ENCODE peak calls at places on chromosome 1, in seven cellular contexts. A is foreskin keratinocyte, Z is SK-N-SH treated with all-trans-retinoic acid at 6 μM for 48 hours, W is Right ventricle myocardium superior, Q is RWPE2, K is PC-3, S is IMR-90. C is an unnamed sample.
A peak's percentile ranks its signal among the peaks of the same experiment; 100 is the strongest.

GRCh38 chr1:96568639-96569038 is 152.9 kb upstream of the PTBP2 start:
- ATAC-seq in K (no peak), A (no peak), W (no peak), S (no peak), Z (no peak), Q (no peak), C (no peak)

GRCh38 chr1:39508857-39509305 is 17.4 kb downstream of the BMP8A start:
- ATAC-seq in K (peak; percentile 23), Z (no peak), S (no peak), A (no peak), Q (peak; percentile 16), W (no peak), C (no peak)

GRCh38 chr1:96525657-96526613 is 195.6 kb upstream of the PTBP2 start:
- ATAC-seq in W (no peak), Q (no peak), K (no peak), S (no peak), A (no peak), Z (no peak), C (no peak)

GRCh38 chr1:167762061-167762746 is 40.4 kb downstream of the MPZL1 start:
- ATAC-seq in W (no peak), S (no peak), K (no peak), Q (no peak), A (no peak), Z (no peak), C (no peak)

GRCh38 chr1:10578070-10578469 is 103.3 kb downstream of the PEX14 start:
- ATAC-seq in Q (no peak), K (no peak), W (no peak), Z (no peak), A (no peak), S (no peak), C (no peak)

GRCh38 chr1:229285424-229285823 is 14.5 kb downstream of the RAB4A start:
- ATAC-seq in K (no peak), Z (no peak), W (no peak), Q (no peak), A (no peak), S (no peak), C (peak; percentile 68)

GRCh38 chr1:92538048-92538412 is 51.3 kb upstream of the GFI1 start:
- ATAC-seq in W (no peak), K (no peak), Q (no peak), A (no peak), S (peak; percentile 37), Z (peak; percentile 57), C (no peak)

GRCh38 chr1:208448425-208448824 is 204.2 kb upstream of the PLXNA2 start:
- ATAC-seq in Q (no peak), K (no peak), A (no peak), W (no peak), S (no peak), Z (no peak), C (no peak)

GRCh38 chr1:226069818-226070489 is 7.4 kb downstream of the H3-3A start:
- ATAC-seq in S (no peak), Z (no peak), Q (no peak), K (no peak), W (no peak), A (no peak), C (no peak)

GRCh38 chr1:232428781-232429530 is 201.0 kb downstream of the SIPA1L2 start:
- ATAC-seq in W (peak; percentile 66), S (peak; percentile 96), A (no peak), Z (peak; percentile 82), K (peak; percentile 58), Q (no peak), C (no peak)

GRCh38 chr1:220040028-220040596 is 6.2 kb downstream of the EPRS1 start:
- ATAC-seq in K (peak; percentile 76), Z (no peak), S (no peak), Q (no peak), A (no peak), W (no peak), C (no peak)

GRCh38 chr1:156439036-156439435 is 61.5 kb downstream of the MEF2D start:
- ATAC-seq in Q (no peak), A (no peak), S (no peak), Z (no peak), K (no peak), W (no peak), C (no peak)

GRCh38 chr1:205142105-205142475 is 20.3 kb upstream of the RBBP5 start:
- ATAC-seq in Z (no peak), Q (no peak), S (no peak), W (no peak), A (no peak), K (peak; percentile 26), C (no peak)

GRCh38 chr1:13764933-13765332 is 64.9 kb downstream of the PRDM2 start:
- ATAC-seq in Q (no peak), K (no peak), W (no peak), Z (no peak), A (no peak), S (no peak), C (no peak)

GRCh38 chr1:70509996-70510876 is 99.2 kb downstream of the CTH start:
- ATAC-seq in A (peak; percentile 98), W (peak; percentile 71), S (peak; percentile 93), Z (peak; percentile 89), Q (peak; percentile 92), K (peak; percentile 91), C (peak; percentile 90)

GRCh38 chr1:41924911-41925310 is 6.2 kb upstream of the HIVEP3 start:
- ATAC-seq in W (no peak), S (no peak), Z (no peak), A (no peak), Q (no peak), K (peak; percentile 46), C (no peak)

GRCh38 chr1:2443285-2444137 is 31.1 kb upstream of the PEX10 start:
- ATAC-seq in S (peak; percentile 43), K (peak; percentile 20), Q (no peak), Z (no peak), A (peak; percentile 33), W (no peak), C (no peak)

GRCh38 chr1:57485643-57486042 is 61.8 kb upstream of the DAB1 start:
- ATAC-seq in Q (peak; percentile 83), A (peak; percentile 73), Z (peak; percentile 74), S (peak; percentile 59), K (no peak), W (no peak), C (no peak)